ENCODE peak calls at places on chromosomes 16 and 17, in ten cellular contexts. One of them, this sample, is unnamed.

GRCh38 chr16:88770459-88771293 is 14.3 kb downstream of the PIEZO1 start:
- DNase-seq in mucosa of descending colon: peak; percentile 85
- DNase-seq in cardiac muscle cell: peak; percentile 93
- DNase-seq in ovary: no peak
- DNase-seq in naive thymus-derived CD4-positive, alpha-beta T cell: no peak
- DNase-seq in aorta: no peak
- DNase-seq in neuronal stem cell: peak; percentile 60
- DNase-seq in CD4-positive, alpha-beta memory T cell: no peak
- DNase-seq in neural progenitor cell: peak; percentile 93
- DNase-seq in tibial artery: no peak
- DNase-seq in this sample: peak; percentile 52

GRCh38 chr16:8720080-8720966 is 45.9 kb downstream of the ABAT start:
- DNase-seq in mucosa of descending colon: no peak
- DNase-seq in cardiac muscle cell: peak; percentile 96
- DNase-seq in ovary: no peak
- DNase-seq in naive thymus-derived CD4-positive, alpha-beta T cell: no peak
- DNase-seq in aorta: no peak
- DNase-seq in neuronal stem cell: peak; percentile 65
- DNase-seq in CD4-positive, alpha-beta memory T cell: no peak
- DNase-seq in neural progenitor cell: peak; percentile 65
- DNase-seq in tibial artery: no peak
- DNase-seq in this sample: no peak

GRCh38 chr17:68501074-68501473 is 11.2 kb upstream of the PRKAR1A start:
- DNase-seq in mucosa of descending colon: no peak
- DNase-seq in cardiac muscle cell: no peak
- DNase-seq in ovary: no peak
- DNase-seq in naive thymus-derived CD4-positive, alpha-beta T cell: no peak
- DNase-seq in aorta: no peak
- DNase-seq in neuronal stem cell: no peak
- DNase-seq in CD4-positive, alpha-beta memory T cell: no peak
- DNase-seq in neural progenitor cell: no peak
- DNase-seq in tibial artery: no peak
- DNase-seq in this sample: no peak

GRCh38 chr17:78258323-78259229 is 27.1 kb downstream of the TMEM235 start:
- DNase-seq in mucosa of descending colon: peak; percentile 87
- DNase-seq in cardiac muscle cell: no peak
- DNase-seq in ovary: peak; percentile 56
- DNase-seq in naive thymus-derived CD4-positive, alpha-beta T cell: peak; percentile 85
- DNase-seq in aorta: peak; percentile 82
- DNase-seq in neuronal stem cell: no peak
- DNase-seq in CD4-positive, alpha-beta memory T cell: peak; percentile 79
- DNase-seq in neural progenitor cell: peak; percentile 8
- DNase-seq in tibial artery: no peak
- DNase-seq in this sample: peak; percentile 21

GRCh38 chr17:78252111-78252634 is 20.7 kb downstream of the TMEM235 start:
- DNase-seq in mucosa of descending colon: peak; percentile 87
- DNase-seq in cardiac muscle cell: no peak
- DNase-seq in ovary: no peak
- DNase-seq in naive thymus-derived CD4-positive, alpha-beta T cell: peak; percentile 97
- DNase-seq in aorta: no peak
- DNase-seq in neuronal stem cell: no peak
- DNase-seq in CD4-positive, alpha-beta memory T cell: peak; percentile 94
- DNase-seq in neural progenitor cell: no peak
- DNase-seq in tibial artery: no peak
- DNase-seq in this sample: peak; percentile 94

GRCh38 chr17:55743103-55743679 is 7.7 kb upstream of the PCTP start:
- DNase-seq in mucosa of descending colon: no peak
- DNase-seq in cardiac muscle cell: no peak
- DNase-seq in ovary: no peak
- DNase-seq in naive thymus-derived CD4-positive, alpha-beta T cell: no peak
- DNase-seq in aorta: no peak
- DNase-seq in neuronal stem cell: no peak
- DNase-seq in CD4-positive, alpha-beta memory T cell: no peak
- DNase-seq in neural progenitor cell: no peak
- DNase-seq in tibial artery: no peak
- DNase-seq in this sample: no peak

GRCh38 chr17:28982191-28982793 is 23.5 kb downstream of the SEZ6 start:
- DNase-seq in mucosa of descending colon: no peak
- DNase-seq in cardiac muscle cell: no peak
- DNase-seq in ovary: no peak
- DNase-seq in naive thymus-derived CD4-positive, alpha-beta T cell: peak; percentile 79
- DNase-seq in aorta: no peak
- DNase-seq in neuronal stem cell: no peak
- DNase-seq in CD4-positive, alpha-beta memory T cell: peak; percentile 84
- DNase-seq in neural progenitor cell: no peak
- DNase-seq in tibial artery: no peak
- DNase-seq in this sample: peak; percentile 53

GRCh38 chr17:73798111-73798748 is 154.0 kb upstream of the SDK2 start:
- DNase-seq in mucosa of descending colon: no peak
- DNase-seq in cardiac muscle cell: no peak
- DNase-seq in ovary: no peak
- DNase-seq in naive thymus-derived CD4-positive, alpha-beta T cell: no peak
- DNase-seq in aorta: no peak
- DNase-seq in neuronal stem cell: no peak
- DNase-seq in CD4-positive, alpha-beta memory T cell: no peak
- DNase-seq in neural progenitor cell: no peak
- DNase-seq in tibial artery: no peak
- DNase-seq in this sample: no peak

GRCh38 chr17:31131299-31131698 is 36.5 kb downstream of the NF1 start:
- DNase-seq in mucosa of descending colon: no peak
- DNase-seq in cardiac muscle cell: no peak
- DNase-seq in ovary: no peak
- DNase-seq in naive thymus-derived CD4-positive, alpha-beta T cell: no peak
- DNase-seq in aorta: no peak
- DNase-seq in neuronal stem cell: no peak
- DNase-seq in CD4-positive, alpha-beta memory T cell: no peak
- DNase-seq in neural progenitor cell: no peak
- DNase-seq in tibial artery: no peak
- DNase-seq in this sample: no peak

GRCh38 chr16:66735891-66736290 is 15.5 kb downstream of the DYNC1LI2 start:
- DNase-seq in mucosa of descending colon: no peak
- DNase-seq in cardiac muscle cell: no peak
- DNase-seq in ovary: no peak
- DNase-seq in naive thymus-derived CD4-positive, alpha-beta T cell: no peak
- DNase-seq in aorta: no peak
- DNase-seq in neuronal stem cell: no peak
- DNase-seq in CD4-positive, alpha-beta memory T cell: no peak
- DNase-seq in neural progenitor cell: no peak
- DNase-seq in tibial artery: no peak
- DNase-seq in this sample: no peak

GRCh38 chr16:68236804-68237242 is 896 bp upstream of the ESRP2 start:
- DNase-seq in mucosa of descending colon: peak; percentile 66
- DNase-seq in cardiac muscle cell: no peak
- DNase-seq in ovary: no peak
- DNase-seq in naive thymus-derived CD4-positive, alpha-beta T cell: no peak
- DNase-seq in aorta: no peak
- DNase-seq in neuronal stem cell: no peak
- DNase-seq in CD4-positive, alpha-beta memory T cell: peak; percentile 19
- DNase-seq in neural progenitor cell: peak; percentile 58
- DNase-seq in tibial artery: no peak
- DNase-seq in this sample: no peak
- H3K4me3 ChIP-seq in mucosa of descending colon: peak overlapping the region; percentile 21
- H3K4me3 ChIP-seq in cardiac muscle cell: peak overlapping the region; percentile 38
- H3K4me3 ChIP-seq in ovary: peak overlapping the region; percentile 61
- H3K4me3 ChIP-seq in naive thymus-derived CD4-positive, alpha-beta T cell: peak overlapping the region; percentile 91
- H3K4me3 ChIP-seq in aorta: peak overlapping the region; percentile 7
- H3K4me3 ChIP-seq in neuronal stem cell: peak overlapping the region; percentile 73
- H3K4me3 ChIP-seq in CD4-positive, alpha-beta memory T cell: peak overlapping the region; percentile 70
- H3K4me3 ChIP-seq in neural progenitor cell: peak overlapping the region; percentile 47
- H3K4me3 ChIP-seq in tibial artery: peak overlapping the region; percentile 88
- H3K4me3 ChIP-seq in this sample: peak overlapping the region; percentile 78

DNA sequence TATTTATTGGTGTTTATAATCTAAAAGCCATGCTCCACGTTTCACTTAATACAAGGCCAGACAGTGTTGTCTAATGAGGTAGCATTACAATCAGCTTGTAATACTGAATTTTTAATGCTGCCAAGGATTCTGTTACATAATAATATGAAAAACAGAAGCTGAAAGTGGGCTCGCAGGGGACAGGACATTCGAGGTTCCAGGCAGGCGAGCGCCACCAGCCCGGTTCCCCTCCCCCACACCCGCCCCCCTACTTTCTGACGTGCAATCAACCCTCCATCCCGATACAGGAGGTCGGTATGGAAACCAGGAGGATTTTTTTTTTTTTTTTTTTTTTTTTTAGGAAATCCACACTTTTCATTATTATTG is 6.2 kb upstream of the ZFHX3 start:
- DNase-seq in mucosa of descending colon: no peak
- DNase-seq in cardiac muscle cell: no peak
- DNase-seq in ovary: no peak
- DNase-seq in naive thymus-derived CD4-positive, alpha-beta T cell: no peak
- DNase-seq in aorta: no peak
- DNase-seq in neuronal stem cell: no peak
- DNase-seq in CD4-positive, alpha-beta memory T cell: no peak
- DNase-seq in neural progenitor cell: no peak
- DNase-seq in tibial artery: peak; percentile 75
- DNase-seq in this sample: no peak
- H3K4me1 ChIP-seq in mucosa of descending colon: peaks cover 48% of the 10 kb centered on the region
- H3K4me1 ChIP-seq in cardiac muscle cell: peaks cover 59% of the 10 kb centered on the region
- H3K4me1 ChIP-seq in ovary: peaks cover 8% of the 10 kb centered on the region
- H3K4me1 ChIP-seq in naive thymus-derived CD4-positive, alpha-beta T cell: no peaks in the 10 kb centered on the region
- H3K4me1 ChIP-seq in aorta: no peaks in the 10 kb centered on the region
- H3K4me1 ChIP-seq in neuronal stem cell: peaks cover 27% of the 10 kb centered on the region
- H3K4me1 ChIP-seq in CD4-positive, alpha-beta memory T cell: no peaks in the 10 kb centered on the region
- H3K4me1 ChIP-seq in neural progenitor cell: peaks cover 64% of the 10 kb centered on the region
- H3K4me1 ChIP-seq in tibial artery: no peaks in the 10 kb centered on the region
- H3K4me1 ChIP-seq in this sample: no peaks in the 10 kb centered on the region

DNA sequence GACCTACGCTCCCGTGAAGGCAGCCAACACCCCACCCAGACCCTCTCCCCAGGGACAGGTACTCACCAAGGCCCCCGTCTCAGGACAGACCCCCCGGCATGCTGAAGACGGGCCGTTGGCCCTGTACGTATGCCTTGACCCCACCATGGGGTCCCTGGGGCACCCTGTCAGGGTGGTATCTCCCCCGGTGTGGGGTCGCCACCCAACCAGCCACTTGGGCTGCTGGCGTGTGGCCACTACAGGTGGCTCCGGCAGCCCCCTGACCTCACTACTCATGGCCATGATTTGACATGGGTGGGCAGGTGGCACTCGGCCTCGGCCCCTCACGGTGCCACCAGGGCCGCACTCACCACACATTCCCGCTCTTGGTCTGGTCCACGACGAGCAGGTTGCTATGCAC is 40.9 kb upstream of the PVALEF start:
- DNase-seq in mucosa of descending colon: no peak
- DNase-seq in cardiac muscle cell: no peak
- DNase-seq in ovary: no peak
- DNase-seq in naive thymus-derived CD4-positive, alpha-beta T cell: no peak
- DNase-seq in aorta: no peak
- DNase-seq in neuronal stem cell: no peak
- DNase-seq in CD4-positive, alpha-beta memory T cell: no peak
- DNase-seq in neural progenitor cell: no peak
- DNase-seq in tibial artery: no peak
- DNase-seq in this sample: no peak
- H3K4me3 ChIP-seq in mucosa of descending colon: no peak overlapping the region
- H3K4me3 ChIP-seq in cardiac muscle cell: no peak overlapping the region
- H3K4me3 ChIP-seq in ovary: no peak overlapping the region
- H3K4me3 ChIP-seq in naive thymus-derived CD4-positive, alpha-beta T cell: no peak overlapping the region
- H3K4me3 ChIP-seq in aorta: no peak overlapping the region
- H3K4me3 ChIP-seq in neuronal stem cell: no peak overlapping the region
- H3K4me3 ChIP-seq in CD4-positive, alpha-beta memory T cell: no peak overlapping the region
- H3K4me3 ChIP-seq in neural progenitor cell: no peak overlapping the region
- H3K4me3 ChIP-seq in tibial artery: no peak overlapping the region
- H3K4me3 ChIP-seq in this sample: no peak overlapping the region

GRCh38 chr17:71441098-71441497 is 679.7 kb upstream of the SOX9 start:
- DNase-seq in mucosa of descending colon: no peak
- DNase-seq in cardiac muscle cell: no peak
- DNase-seq in ovary: no peak
- DNase-seq in naive thymus-derived CD4-positive, alpha-beta T cell: no peak
- DNase-seq in aorta: no peak
- DNase-seq in neuronal stem cell: no peak
- DNase-seq in CD4-positive, alpha-beta memory T cell: no peak
- DNase-seq in neural progenitor cell: no peak
- DNase-seq in tibial artery: no peak
- DNase-seq in this sample: no peak
- H3K4me1 ChIP-seq in mucosa of descending colon: no peaks in the 10 kb centered on the region
- H3K4me1 ChIP-seq in cardiac muscle cell: no peaks in the 10 kb centered on the region
- H3K4me1 ChIP-seq in ovary: no peaks in the 10 kb centered on the region
- H3K4me1 ChIP-seq in naive thymus-derived CD4-positive, alpha-beta T cell: no peaks in the 10 kb centered on the region
- H3K4me1 ChIP-seq in aorta: no peaks in the 10 kb centered on the region
- H3K4me1 ChIP-seq in neuronal stem cell: peaks cover 2% of the 10 kb centered on the region
- H3K4me1 ChIP-seq in CD4-positive, alpha-beta memory T cell: no peaks in the 10 kb centered on the region
- H3K4me1 ChIP-seq in neural progenitor cell: no peaks in the 10 kb centered on the region
- H3K4me1 ChIP-seq in tibial artery: no peaks in the 10 kb centered on the region
- H3K4me1 ChIP-seq in this sample: no peaks in the 10 kb centered on the region

This sample was measured in CD8-positive, alpha-beta memory T cell.